ENCODE peak calls at places on chromosomes 6 and 20, in nine cellular contexts. R is germinal center, S is GM03348, A is fibroblast of villous mesenchyme, W is pulmonary artery endothelial cell, X is cerebellum, B is Panc1, F is SHP77, D is SW480. H is an unnamed sample.

GRCh38 chr20:37745553-37745952 is 51.7 kb downstream of the CTNNBL1 start:
- DNase-seq in R (no peak), S (no peak), A (no peak), W (no peak), X (no peak), B (no peak), F (no peak), D (no peak), H (no peak)

GRCh38 chr6:19492631-19493030 is 344.5 kb upstream of the ID4 start:
- DNase-seq in R (no peak), S (no peak), A (no peak), W (no peak), X (peak; percentile 12), B (no peak), F (no peak), D (no peak), H (no peak)

GRCh38 chr20:38671186-38671585 is 53.1 kb upstream of the SLC32A1 start:
- DNase-seq in R (no peak), S (no peak), A (no peak), W (no peak), X (no peak), B (no peak), F (no peak), D (no peak), H (no peak)

GRCh38 chr20:25233016-25233772 is 14.7 kb upstream of the PYGB start:
- DNase-seq in R (no peak), S (peak; percentile 48), A (peak; percentile 42), W (no peak), X (peak; percentile 66), B (peak; percentile 75), F (peak; percentile 82), D (peak; percentile 83), H (peak; percentile 80)

GRCh38 chr20:48769111-48769879 is 58.5 kb downstream of the PREX1 start:
- DNase-seq in R (no peak), S (no peak), A (peak; percentile 14), W (no peak), X (no peak), B (no peak), F (peak; percentile 54), D (peak; percentile 37), H (no peak)

GRCh38 chr6:89605861-89606260 is 32.7 kb downstream of the LYRM2 start:
- DNase-seq in R (no peak), S (no peak), A (no peak), W (no peak), X (peak; percentile 84), B (no peak), F (no peak), D (no peak), H (no peak)

GRCh38 chr20:47950103-47950502 is 164.8 kb upstream of the SULF2 start:
- DNase-seq in R (no peak), S (no peak), A (peak; percentile 45), W (peak; percentile 67), X (no peak), B (no peak), F (no peak), D (no peak), H (no peak)

GRCh38 chr6:2749972-2750600 is 636 bp downstream of the MYLK4 start:
- DNase-seq in R (peak; percentile 69), S (peak; percentile 66), A (peak; percentile 64), W (no peak), X (peak; percentile 73), B (no peak), F (peak; percentile 41), D (peak; percentile 33), H (peak; percentile 81)

GRCh38 chr20:46599227-46599987 is 49.0 kb upstream of the OCSTAMP start:
- DNase-seq in R (no peak), S (no peak), A (no peak), W (no peak), X (no peak), B (no peak), F (no peak), D (no peak), H (no peak)

GRCh38 chr6:109008537-109008950 is 86.1 kb downstream of the SESN1 start:
- DNase-seq in R (no peak), S (peak; percentile 22), A (peak; percentile 65), W (no peak), X (peak; percentile 33), B (peak; percentile 18), F (peak; percentile 27), D (no peak), H (peak; percentile 47)

GRCh38 chr6:26284537-26285142 is 80.4 kb upstream of the BTN3A2 start:
- DNase-seq in R (peak; percentile 32), S (peak; percentile 44), A (peak; percentile 76), W (no peak), X (no peak), B (no peak), F (peak; percentile 44), D (peak; percentile 28), H (peak; percentile 77)

GRCh38 chr6:31474871-31475286 is 23.1 kb upstream of the MICB start:
- DNase-seq in R (no peak), S (no peak), A (no peak), W (no peak), X (no peak), B (no peak), F (no peak), D (no peak), H (no peak)

GRCh38 chr20:20712004-20712473 is 405 bp downstream of the RALGAPA2 start:
- DNase-seq in R (peak; percentile 5), S (peak; percentile 16), A (no peak), W (no peak), X (peak; percentile 22), B (no peak), F (peak; percentile 37), D (peak; percentile 54), H (no peak)

GRCh38 chr6:32885698-32886286 is 31.8 kb downstream of the PSMB9 start:
- DNase-seq in R (peak; percentile 69), S (peak; percentile 67), A (peak; percentile 86), W (peak; percentile 46), X (peak; percentile 72), B (no peak), F (peak; percentile 56), D (peak; percentile 64), H (peak; percentile 84)

GRCh38 chr20:36847009-36847709 is 28.8 kb upstream of the TLDC2 start:
- DNase-seq in R (no peak), S (peak; percentile 85), A (peak; percentile 96), W (no peak), X (peak; percentile 88), B (no peak), F (no peak), D (no peak), H (peak; percentile 94)

GRCh38 chr20:37627060-37627766 is 66.6 kb upstream of the CTNNBL1 start:
- DNase-seq in R (peak; percentile 10), S (peak; percentile 62), A (peak; percentile 62), W (no peak), X (no peak), B (no peak), F (no peak), D (peak; percentile 46), H (peak; percentile 38)

GRCh38 chr6:80183019-80183418 is 76.5 kb downstream of the BCKDHB start:
- DNase-seq in R (no peak), S (no peak), A (no peak), W (no peak), X (no peak), B (no peak), F (no peak), D (no peak), H (no peak)

GRCh38 chr6:124968401-124968800 is 6.2 kb downstream of the RNF217 start:
- DNase-seq in R (no peak), S (no peak), A (no peak), W (no peak), X (no peak), B (no peak), F (no peak), D (no peak), H (peak; percentile 45)

GRCh38 chr6:44563397-44563796 is 175.9 kb downstream of the CDC5L start:
- DNase-seq in R (no peak), S (no peak), A (no peak), W (no peak), X (no peak), B (no peak), F (peak; percentile 10), D (peak; percentile 3), H (no peak)

H was measured in foreskin fibroblast.